ENCODE peak calls at places on chromosomes 3 and 15, in five cellular contexts. B is neuronal stem cell, E is PC-9, A is endothelial cell of umbilical vein, I is HCT116. U is an unnamed sample.

GRCh38 chr3:100068758-100069345 is 45.4 kb downstream of the FILIP1L start:
- DNase-seq in E (peak), A (peak), B (peak), I (peak), U (peak)

GRCh38 chr15:38912067-38912466 is 347.5 kb upstream of the RASGRP1 start:
- DNase-seq in I (no peak), E (no peak), A (peak), B (no peak), U (no peak)

GRCh38 chr3:37546876-37547275 is 314.8 kb upstream of the CTDSPL start:
- DNase-seq in A (no peak), I (no peak), B (no peak), E (no peak), U (no peak)

GRCh38 chr15:94324835-94325767 is 93.7 kb downstream of the MCTP2 start:
- DNase-seq in I (no peak), A (no peak), B (no peak), E (no peak), U (no peak)

GRCh38 chr3:46981932-46982471 is 2.5 kb downstream of the NBEAL2 start:
- DNase-seq in I (no peak), B (no peak), E (peak), A (peak), U (peak)

GRCh38 chr15:59376735-59377134 is 4.1 kb upstream of the MYO1E start:
- DNase-seq in E (no peak), A (peak), B (no peak), I (no peak), U (no peak)

GRCh38 chr15:75167588-75168076 is 34.0 kb upstream of the C15orf39 start:
- DNase-seq in A (no peak), E (no peak), I (no peak), B (no peak), U (no peak)

GRCh38 chr3:126777366-126777765 is 73.3 kb downstream of the CHCHD6 start:
- DNase-seq in E (no peak), B (no peak), A (no peak), I (no peak), U (no peak)

GRCh38 chr3:24373198-24373959 is 121.3 kb downstream of the THRB start:
- DNase-seq in B (no peak), I (no peak), E (no peak), A (no peak), U (no peak)

GRCh38 chr3:12476238-12476897 is 7.9 kb upstream of the TSEN2 start:
- DNase-seq in I (no peak), B (no peak), E (peak), A (peak), U (no peak)

GRCh38 chr3:135907422-135908165 is 57.9 kb upstream of the PPP2R3A start:
- DNase-seq in I (no peak), A (no peak), E (peak), B (no peak), U (no peak)

GRCh38 chr15:74332011-74332410 is 35.4 kb downstream of the CYP11A1 start:
- DNase-seq in A (no peak), I (no peak), E (no peak), B (no peak), U (no peak)

GRCh38 chr3:53164911-53165310 is 3.9 kb downstream of the PRKCD start:
- DNase-seq in E (no peak), A (no peak), B (no peak), I (no peak), U (peak)

GRCh38 chr3:152050782-152051405 is 177.5 kb downstream of the SUCNR1 start:
- DNase-seq in A (no peak), E (no peak), I (no peak), B (no peak), U (no peak)

GRCh38 chr3:108412351-108412750 is 98.0 kb downstream of the MYH15 start:
- DNase-seq in B (no peak), E (peak), I (no peak), A (no peak), U (no peak)

GRCh38 chr15:26864664-26865191 is 2.1 kb upstream of the GABRA5 start:
- DNase-seq in B (peak), A (peak), E (no peak), I (no peak), U (peak)

GRCh38 chr15:43067717-43068461 is 37.9 kb downstream of the UBR1 start:
- DNase-seq in I (peak), E (no peak), A (no peak), B (no peak), U (no peak)

GRCh38 chr3:148232409-148232808 is 465.3 kb upstream of the AGTR1 start:
- DNase-seq in B (no peak), I (no peak), E (no peak), A (no peak), U (no peak)

GRCh38 chr3:128492353-128493220 is at the start of gene GATA2:
- DNase-seq in E (no peak), B (no peak), A (peak), I (no peak), U (peak)

GRCh38 chr3:186931487-186932280 is 1.4 kb downstream of the ST6GAL1 start:
- DNase-seq in E (peak), I (no peak), B (no peak), A (peak), U (peak)

GRCh38 chr15:86608461-86608860 is 528.8 kb downstream of the AGBL1 start:
- DNase-seq in B (no peak), E (no peak), A (no peak), I (no peak), U (no peak)

GRCh38 chr15:28943146-28943545 is 57.4 kb downstream of the APBA2 start:
- DNase-seq in B (no peak), A (no peak), I (no peak), E (no peak), U (no peak)

GRCh38 chr3:107718547-107718946 is 195.8 kb downstream of the BBX start:
- DNase-seq in A (no peak), E (no peak), I (no peak), B (no peak), U (no peak)

GRCh38 chr3:193982258-193982659 is 153.7 kb upstream of the HES1 start:
- DNase-seq in A (peak), I (no peak), E (no peak), B (no peak), U (no peak)

GRCh38 chr3:132448211-132448961 is 31.1 kb downstream of the DNAJC13 start:
- DNase-seq in A (peak), B (no peak), E (no peak), I (no peak), U (no peak)

GRCh38 chr3:42340466-42340865 is 69.9 kb downstream of the LYZL4 start:
- DNase-seq in E (no peak), A (no peak), I (peak), B (no peak), U (no peak)

GRCh38 chr3:42653560-42654330 is at the start of gene ZBTB47:
- DNase-seq in A (peak), B (no peak), I (no peak), E (no peak), U (peak)

GRCh38 chr15:90362936-90363212 is 10.8 kb downstream of the ZNF774 start:
- DNase-seq in E (peak), I (no peak), A (peak), B (no peak), U (no peak)

GRCh38 chr3:42292009-42292408 is 26.0 kb upstream of the CCK start:
- DNase-seq in B (no peak), A (no peak), I (no peak), E (no peak), U (no peak)

GRCh38 chr3:129316121-129317013 is 37.7 kb downstream of the HMCES start:
- DNase-seq in B (peak), A (peak), I (peak), E (peak), U (peak)

GRCh38 chr3:137998121-137998520 is 11.8 kb upstream of the CLDN18 start:
- DNase-seq in I (no peak), A (no peak), B (no peak), E (no peak), U (no peak)

GRCh38 chr15:32998979-32999677 is 195.4 kb downstream of the FMN1 start:
- DNase-seq in E (no peak), I (no peak), A (no peak), B (no peak), U (no peak)

GRCh38 chr3:165491487-165491886 is 295.3 kb upstream of the SLITRK3 start:
- DNase-seq in I (no peak), E (no peak), B (no peak), A (no peak), U (no peak)

GRCh38 chr3:58164916-58165821 is 45.6 kb downstream of the DNASE1L3 start:
- DNase-seq in A (no peak), B (peak), I (no peak), E (no peak), U (no peak)

GRCh38 chr3:191094057-191094456 is 105.0 kb upstream of the OSTN start:
- DNase-seq in B (no peak), I (no peak), E (peak), A (no peak), U (no peak)

GRCh38 chr3:120304569-120305090 is 19.6 kb upstream of the GPR156 start:
- DNase-seq in E (no peak), A (no peak), B (no peak), I (no peak), U (no peak)

GRCh38 chr3:189708375-189708774 is 77.2 kb downstream of the TP63 start:
- DNase-seq in A (no peak), B (no peak), I (no peak), E (no peak), U (no peak)

DNA sequence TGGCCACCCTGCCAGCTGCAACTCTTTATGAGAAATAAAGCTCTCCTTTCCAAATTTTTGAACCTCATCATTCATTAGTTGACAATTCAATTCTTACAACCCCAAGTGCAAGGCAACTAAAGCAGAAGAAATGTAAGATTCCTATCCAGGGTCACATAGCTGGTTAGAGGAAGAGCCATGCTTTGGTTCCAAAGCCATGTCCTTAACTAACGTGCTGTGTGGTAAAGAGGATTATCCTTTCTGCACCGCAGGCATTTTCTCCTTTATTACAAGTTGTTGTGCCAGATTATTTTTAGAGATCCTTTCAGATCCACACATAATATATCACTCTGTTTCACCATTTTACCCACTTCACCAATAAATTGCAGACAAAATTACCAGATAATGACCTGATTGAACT is 36.5 kb downstream of the TM4SF18 start:
- DNase-seq in E (no peak), I (no peak), B (no peak), A (no peak), U (no peak)
- H2AFZ ChIP-seq in E (no peak), I (peak), B (no peak), A (no peak), U (no peak)

GRCh38 chr3:175234075-175234474 is 374.9 kb downstream of the NAALADL2 start:
- DNase-seq in A (no peak), B (no peak), E (no peak), I (no peak), U (no peak)

GRCh38 chr3:175238848-175239247 is 379.7 kb downstream of the NAALADL2 start:
- DNase-seq in E (no peak), A (no peak), I (no peak), B (no peak), U (no peak)

GRCh38 chr3:175234541-175234940 is 375.4 kb downstream of the NAALADL2 start:
- DNase-seq in I (no peak), E (no peak), A (no peak), B (no peak), U (no peak)
- H2AFZ ChIP-seq in I (no peak), E (no peak), A (no peak), B (no peak), U (no peak)

DNA sequence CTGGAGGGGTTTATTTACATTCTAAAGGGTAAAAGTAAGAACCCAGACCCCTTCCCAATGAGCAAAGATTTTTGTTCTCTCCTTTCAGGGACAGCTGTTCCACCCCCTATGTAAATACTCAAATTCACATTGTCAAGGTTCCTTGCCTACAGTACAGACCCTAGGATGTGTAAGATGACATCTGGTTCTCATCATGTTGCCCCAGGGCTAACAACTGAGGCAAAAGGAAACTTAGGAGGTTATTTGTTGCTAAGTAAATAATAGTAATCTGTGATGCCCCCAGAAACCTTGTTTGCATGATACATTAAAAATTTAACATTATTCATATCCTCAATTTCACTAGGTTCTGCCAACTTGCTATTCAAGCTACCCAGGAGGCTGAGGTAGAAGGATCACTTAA is 135.0 kb upstream of the CCNL1 start:
- DNase-seq in I (no peak), A (no peak), B (no peak), E (no peak), U (no peak)
- H2AFZ ChIP-seq in I (no peak), A (no peak), B (no peak), E (no peak), U (no peak)

GRCh38 chr3:78235841-78236240 is 1195.9 kb downstream of the ROBO2 start:
- DNase-seq in A (no peak), E (no peak), I (no peak), B (no peak), U (no peak)
- H2AFZ ChIP-seq in A (no peak), E (no peak), I (no peak), B (no peak), U (no peak)